ENCODE peak calls at places on chromosome 12, in eight cellular contexts. K is dorsolateral prefrontal cortex, U is mammary epithelial cell, W is ovary, B is adrenal gland, G is K562, M is psoas muscle, N is transverse colon. S is an unnamed sample.

GRCh38 chr12:54749191-54749818 is 101.1 kb upstream of the DCD start:
- DNase-seq in K (no peak), U (peak; percentile 28), W (no peak), B (no peak), G (peak; percentile 61), M (no peak), N (no peak), S (peak; percentile 55)

GRCh38 chr12:131311764-131312163 is 358.1 kb downstream of the ADGRD1 start:
- DNase-seq in K (no peak), U (no peak), W (no peak), B (no peak), G (no peak), M (no peak), N (no peak), S (no peak)

GRCh38 chr12:27208414-27208750 is 35.7 kb upstream of the STK38L start:
- DNase-seq in K (no peak), U (no peak), W (no peak), B (no peak), G (no peak), M (no peak), N (no peak), S (no peak)

GRCh38 chr12:109020136-109020535 is 732 bp downstream of the SVOP start:
- DNase-seq in K (no peak), U (no peak), W (no peak), B (no peak), G (no peak), M (no peak), N (no peak), S (no peak)

GRCh38 chr12:3628629-3629028 is 124.3 kb downstream of the CRACR2A start:
- DNase-seq in K (no peak), U (no peak), W (no peak), B (no peak), G (no peak), M (no peak), N (no peak), S (no peak)

GRCh38 chr12:21054334-21054733 is 76.7 kb upstream of the SLCO1B1 start:
- DNase-seq in K (no peak), U (no peak), W (no peak), B (no peak), G (no peak), M (no peak), N (no peak), S (no peak)

GRCh38 chr12:57730336-57731067 is 8.0 kb downstream of the AGAP2 start:
- DNase-seq in K (no peak), U (no peak), W (no peak), B (no peak), G (no peak), M (no peak), N (no peak), S (no peak)

GRCh38 chr12:103712191-103712590 is 125.1 kb downstream of the STAB2 start:
- DNase-seq in K (no peak), U (no peak), W (no peak), B (no peak), G (no peak), M (no peak), N (no peak), S (no peak)

GRCh38 chr12:94100990-94101901 is 47.1 kb upstream of the PLXNC1 start:
- DNase-seq in K (peak; percentile 60), U (peak; percentile 49), W (peak; percentile 86), B (peak; percentile 69), G (peak; percentile 85), M (peak; percentile 78), N (peak; percentile 85), S (peak; percentile 36)

GRCh38 chr12:46450279-46450748 is 77.7 kb upstream of the SLC38A2 start:
- DNase-seq in K (no peak), U (peak; percentile 32), W (peak; percentile 74), B (peak; percentile 43), G (peak; percentile 81), M (peak; percentile 58), N (peak; percentile 82), S (no peak)

GRCh38 chr12:46449161-46449715 is 76.7 kb upstream of the SLC38A2 start:
- DNase-seq in K (no peak), U (no peak), W (no peak), B (no peak), G (no peak), M (no peak), N (no peak), S (no peak)

GRCh38 chr12:46451276-46452021 is 78.9 kb upstream of the SLC38A2 start:
- DNase-seq in K (no peak), U (no peak), W (no peak), B (no peak), G (no peak), M (no peak), N (no peak), S (no peak)

GRCh38 chr12:46452061-46452615 is 79.6 kb upstream of the SLC38A2 start:
- DNase-seq in K (no peak), U (peak; percentile 74), W (no peak), B (no peak), G (no peak), M (no peak), N (no peak), S (no peak)

DNA sequence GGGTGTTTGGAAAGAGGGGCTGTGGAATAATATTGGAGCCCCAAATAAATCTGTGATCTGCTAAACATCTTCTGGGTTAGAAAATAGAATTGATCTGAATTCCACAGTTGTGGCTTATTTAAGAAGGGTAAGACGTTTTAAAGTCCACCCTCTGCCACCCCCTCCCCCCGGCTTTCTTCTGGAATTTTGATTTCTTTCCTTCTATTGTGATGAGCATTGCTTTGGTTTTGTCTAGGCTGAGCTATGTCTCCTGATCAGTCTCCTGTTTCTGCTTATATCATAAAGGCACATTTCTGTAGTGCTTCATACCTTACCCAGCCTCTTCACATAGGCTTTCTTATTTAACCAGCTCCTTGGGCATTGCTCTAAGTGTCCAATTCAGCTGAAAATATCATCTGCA is 77.3 kb upstream of the SLC38A2 start:
- DNase-seq in K (no peak), U (no peak), W (no peak), B (no peak), G (no peak), M (no peak), N (no peak), S (no peak)
- H3K27ac ChIP-seq in K (no peak overlapping the region), U (no peak overlapping the region), W (no peak overlapping the region), B (no peak overlapping the region), G (peak overlapping the region; percentile 64), M (peak overlapping the region; percentile 74), N (no peak overlapping the region), S (no peak overlapping the region)

DNA sequence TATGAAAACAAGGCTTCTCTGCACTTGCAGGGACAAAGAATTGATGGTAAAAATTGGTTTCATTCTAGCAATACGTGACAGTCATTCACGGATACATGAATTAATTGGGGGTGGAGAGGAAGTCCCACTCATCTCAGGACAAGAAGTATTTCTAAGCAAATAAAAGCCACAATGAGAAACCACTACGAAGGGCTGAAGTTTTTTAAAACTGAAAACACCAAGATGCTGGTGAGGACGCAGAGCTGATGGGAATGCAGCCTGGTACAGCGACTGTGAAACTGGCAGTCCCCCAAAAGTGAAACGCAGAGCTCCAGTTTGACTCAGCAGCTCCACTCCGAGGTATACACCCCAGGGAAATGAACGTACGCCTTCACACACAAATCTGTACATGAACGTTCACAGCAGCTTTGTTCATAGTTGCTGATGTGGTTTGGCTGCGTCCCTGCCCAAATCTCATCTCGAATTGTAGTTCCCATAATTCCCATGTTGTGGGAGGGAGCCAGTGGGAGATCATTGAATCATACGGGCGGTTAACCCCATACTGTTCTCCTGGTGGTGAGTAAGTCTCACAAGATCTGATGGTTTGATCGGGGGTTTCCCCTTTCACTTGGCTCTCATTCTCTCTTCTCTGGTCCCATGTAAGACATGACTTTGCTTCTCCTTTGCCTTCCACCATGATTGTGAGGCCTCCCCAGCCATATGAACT is 89.0 kb downstream of the SCARB1 start:
- DNase-seq in K (no peak), U (peak; percentile 87), W (peak; percentile 64), B (peak; percentile 79), G (peak; percentile 57), M (no peak), N (peak; percentile 48), S (no peak)
- TF ChIP-seq CTCF in K (no peak), U (peak; percentile 12), W (no peak), B (peak; percentile 8), G (peak; percentile 13), M (no peak), N (no peak), S (no peak)

GRCh38 chr12:12983420-12984035 is 16.5 kb downstream of the HEBP1 start:
- DNase-seq in K (no peak), U (peak; percentile 37), W (no peak), B (no peak), G (peak; percentile 29), M (no peak), N (no peak), S (peak; percentile 57)

GRCh38 chr12:12977231-12977630 is 22.8 kb downstream of the HEBP1 start:
- DNase-seq in K (no peak), U (no peak), W (no peak), B (no peak), G (no peak), M (no peak), N (no peak), S (no peak)

GRCh38 chr12:12976366-12976765 is 23.7 kb downstream of the HEBP1 start:
- DNase-seq in K (no peak), U (peak; percentile 92), W (no peak), B (peak; percentile 45), G (no peak), M (no peak), N (no peak), S (peak; percentile 81)

GRCh38 chr12:12979151-12979550 is 20.9 kb downstream of the HEBP1 start:
- DNase-seq in K (no peak), U (no peak), W (no peak), B (no peak), G (no peak), M (no peak), N (no peak), S (no peak)

DNA sequence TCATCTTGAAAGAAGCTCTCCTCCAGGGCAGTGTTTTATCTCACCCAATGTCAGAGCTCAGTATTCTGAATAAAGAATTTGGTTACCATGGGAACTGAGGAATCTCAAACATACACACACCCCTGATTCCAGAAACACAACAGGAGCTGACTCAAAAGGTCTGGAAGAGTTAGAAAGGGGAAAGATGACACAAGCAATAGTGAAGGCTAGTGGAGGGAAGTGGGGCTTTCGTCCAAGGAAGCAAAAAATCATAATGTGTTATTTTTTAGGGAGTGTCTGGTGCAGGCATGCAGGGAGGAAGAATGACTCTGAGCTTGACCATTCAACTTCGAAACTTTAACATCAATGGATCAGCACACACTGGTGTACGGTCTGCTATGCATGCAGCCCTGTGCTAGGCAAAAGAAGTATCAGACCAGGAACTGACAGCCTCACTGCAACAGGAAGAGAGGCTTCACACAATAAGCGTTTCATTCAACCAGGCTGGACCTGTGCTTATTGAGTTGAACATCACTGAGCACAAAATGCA is 20.3 kb downstream of the HEBP1 start:
- DNase-seq in K (no peak), U (peak; percentile 43), W (no peak), B (no peak), G (no peak), M (no peak), N (no peak), S (peak; percentile 64)
- H3K27ac ChIP-seq in K (peak overlapping the region; percentile 39), U (no peak overlapping the region), W (peak overlapping the region; percentile 63), B (no peak overlapping the region), G (no peak overlapping the region), M (no peak overlapping the region), N (peak overlapping the region; percentile 30), S (peak overlapping the region; percentile 75)

GRCh38 chr12:66273147-66273546 is 29.1 kb upstream of the HELB start:
- DNase-seq in K (no peak), U (no peak), W (no peak), B (no peak), G (no peak), M (no peak), N (no peak), S (no peak)
- TF ChIP-seq CTCF in K (no peak), U (no peak), W (no peak), B (no peak), G (no peak), M (no peak), N (no peak), S (no peak)